ENCODE peak calls at places on chromosomes 7 and 10, in seven cellular contexts. One of them, this sample, is unnamed. For H3K4me1, the result is how much of the 10 kb centered on the place peaks cover.

GRCh38 chr10:133458710-133459453 is 5.1 kb downstream of the SCART1 start:
- DNase-seq in HCT116: no peak
- DNase-seq in right lobe of liver: no peak
- DNase-seq in cardiac muscle cell: no peak
- DNase-seq in CD8-positive, alpha-beta memory T cell: no peak
- DNase-seq in sigmoid colon: no peak
- DNase-seq in mammary epithelial cell: no peak
- DNase-seq in this sample: no peak

GRCh38 chr7:28348631-28349030 is 63.7 kb upstream of the CREB5 start:
- DNase-seq in HCT116: no peak
- DNase-seq in right lobe of liver: no peak
- DNase-seq in cardiac muscle cell: no peak
- DNase-seq in CD8-positive, alpha-beta memory T cell: no peak
- DNase-seq in sigmoid colon: no peak
- DNase-seq in mammary epithelial cell: no peak
- DNase-seq in this sample: peak

GRCh38 chr7:44292876-44293560 is 32.4 kb downstream of the CAMK2B start:
- DNase-seq in HCT116: no peak
- DNase-seq in right lobe of liver: peak
- DNase-seq in cardiac muscle cell: no peak
- DNase-seq in CD8-positive, alpha-beta memory T cell: no peak
- DNase-seq in sigmoid colon: peak
- DNase-seq in mammary epithelial cell: no peak
- DNase-seq in this sample: no peak

GRCh38 chr10:15791816-15792524 is 68.3 kb downstream of the MINDY3 start:
- DNase-seq in HCT116: no peak
- DNase-seq in right lobe of liver: no peak
- DNase-seq in cardiac muscle cell: peak
- DNase-seq in CD8-positive, alpha-beta memory T cell: no peak
- DNase-seq in sigmoid colon: peak
- DNase-seq in mammary epithelial cell: no peak
- DNase-seq in this sample: no peak

GRCh38 chr7:131306777-131307176 is 20.9 kb upstream of the MKLN1 start:
- DNase-seq in HCT116: no peak
- DNase-seq in right lobe of liver: no peak
- DNase-seq in cardiac muscle cell: no peak
- DNase-seq in CD8-positive, alpha-beta memory T cell: no peak
- DNase-seq in sigmoid colon: no peak
- DNase-seq in mammary epithelial cell: no peak
- DNase-seq in this sample: no peak

GRCh38 chr10:26430641-26431163 is 7.4 kb upstream of the APBB1IP start:
- DNase-seq in HCT116: no peak
- DNase-seq in right lobe of liver: no peak
- DNase-seq in cardiac muscle cell: no peak
- DNase-seq in CD8-positive, alpha-beta memory T cell: no peak
- DNase-seq in sigmoid colon: no peak
- DNase-seq in mammary epithelial cell: no peak
- DNase-seq in this sample: no peak

GRCh38 chr10:69179089-69179742 is 818 bp upstream of the SUPV3L1 start:
- DNase-seq in HCT116: no peak
- DNase-seq in right lobe of liver: no peak
- DNase-seq in cardiac muscle cell: no peak
- DNase-seq in CD8-positive, alpha-beta memory T cell: peak
- DNase-seq in sigmoid colon: no peak
- DNase-seq in mammary epithelial cell: no peak
- DNase-seq in this sample: no peak

GRCh38 chr10:79149662-79150443 is 81.1 kb downstream of the ZMIZ1 start:
- DNase-seq in HCT116: peak
- DNase-seq in right lobe of liver: peak
- DNase-seq in cardiac muscle cell: peak
- DNase-seq in CD8-positive, alpha-beta memory T cell: peak
- DNase-seq in sigmoid colon: peak
- DNase-seq in mammary epithelial cell: peak
- DNase-seq in this sample: peak

GRCh38 chr7:131502810-131503545 is 53.5 kb downstream of the PODXL start:
- DNase-seq in HCT116: no peak
- DNase-seq in right lobe of liver: peak
- DNase-seq in cardiac muscle cell: peak
- DNase-seq in CD8-positive, alpha-beta memory T cell: no peak
- DNase-seq in sigmoid colon: no peak
- DNase-seq in mammary epithelial cell: no peak
- DNase-seq in this sample: no peak

GRCh38 chr10:116944911-116945310 is 60.1 kb downstream of the SHTN1 start:
- DNase-seq in HCT116: no peak
- DNase-seq in right lobe of liver: no peak
- DNase-seq in cardiac muscle cell: no peak
- DNase-seq in CD8-positive, alpha-beta memory T cell: no peak
- DNase-seq in sigmoid colon: no peak
- DNase-seq in mammary epithelial cell: no peak
- DNase-seq in this sample: no peak

GRCh38 chr10:23200997-23201652 is 9.0 kb downstream of the PTF1A start:
- DNase-seq in HCT116: no peak
- DNase-seq in right lobe of liver: no peak
- DNase-seq in cardiac muscle cell: no peak
- DNase-seq in CD8-positive, alpha-beta memory T cell: no peak
- DNase-seq in sigmoid colon: no peak
- DNase-seq in mammary epithelial cell: no peak
- DNase-seq in this sample: no peak

GRCh38 chr10:71421075-71421434 is 24.3 kb downstream of the CDH23 start:
- DNase-seq in HCT116: no peak
- DNase-seq in right lobe of liver: no peak
- DNase-seq in cardiac muscle cell: no peak
- DNase-seq in CD8-positive, alpha-beta memory T cell: no peak
- DNase-seq in sigmoid colon: no peak
- DNase-seq in mammary epithelial cell: no peak
- DNase-seq in this sample: no peak

GRCh38 chr10:133027480-133027879 is 60.2 kb upstream of the ADGRA1 start:
- DNase-seq in HCT116: no peak
- DNase-seq in right lobe of liver: no peak
- DNase-seq in cardiac muscle cell: no peak
- DNase-seq in CD8-positive, alpha-beta memory T cell: no peak
- DNase-seq in sigmoid colon: no peak
- DNase-seq in mammary epithelial cell: no peak
- DNase-seq in this sample: no peak

GRCh38 chr7:48426966-48427555 is 255.8 kb downstream of the ABCA13 start:
- DNase-seq in HCT116: no peak
- DNase-seq in right lobe of liver: no peak
- DNase-seq in cardiac muscle cell: no peak
- DNase-seq in CD8-positive, alpha-beta memory T cell: no peak
- DNase-seq in sigmoid colon: no peak
- DNase-seq in mammary epithelial cell: peak
- DNase-seq in this sample: peak

GRCh38 chr10:23202736-23203135 is 10.6 kb downstream of the PTF1A start:
- DNase-seq in HCT116: no peak
- DNase-seq in right lobe of liver: no peak
- DNase-seq in cardiac muscle cell: no peak
- DNase-seq in CD8-positive, alpha-beta memory T cell: no peak
- DNase-seq in sigmoid colon: no peak
- DNase-seq in mammary epithelial cell: no peak
- DNase-seq in this sample: no peak

GRCh38 chr7:130372813-130373212 is 7.5 kb upstream of the CPA1 start:
- DNase-seq in HCT116: no peak
- DNase-seq in right lobe of liver: no peak
- DNase-seq in cardiac muscle cell: no peak
- DNase-seq in CD8-positive, alpha-beta memory T cell: no peak
- DNase-seq in sigmoid colon: peak
- DNase-seq in mammary epithelial cell: no peak
- DNase-seq in this sample: no peak

GRCh38 chr7:148334959-148335577 is 255.5 kb upstream of the C7orf33 start:
- DNase-seq in HCT116: no peak
- DNase-seq in right lobe of liver: no peak
- DNase-seq in cardiac muscle cell: peak
- DNase-seq in CD8-positive, alpha-beta memory T cell: no peak
- DNase-seq in sigmoid colon: no peak
- DNase-seq in mammary epithelial cell: peak
- DNase-seq in this sample: peak

GRCh38 chr7:50676754-50677153 is 105.9 kb downstream of the GRB10 start:
- DNase-seq in HCT116: no peak
- DNase-seq in right lobe of liver: no peak
- DNase-seq in cardiac muscle cell: no peak
- DNase-seq in CD8-positive, alpha-beta memory T cell: no peak
- DNase-seq in sigmoid colon: no peak
- DNase-seq in mammary epithelial cell: no peak
- DNase-seq in this sample: no peak

GRCh38 chr10:126910798-126911197 is 5.6 kb downstream of the DOCK1 start:
- DNase-seq in HCT116: no peak
- DNase-seq in right lobe of liver: no peak
- DNase-seq in cardiac muscle cell: no peak
- DNase-seq in CD8-positive, alpha-beta memory T cell: no peak
- DNase-seq in sigmoid colon: no peak
- DNase-seq in mammary epithelial cell: no peak
- DNase-seq in this sample: no peak

GRCh38 chr10:22230331-22230833 is 12.6 kb upstream of the EBLN1 start:
- DNase-seq in HCT116: peak
- DNase-seq in right lobe of liver: no peak
- DNase-seq in cardiac muscle cell: peak
- DNase-seq in CD8-positive, alpha-beta memory T cell: no peak
- DNase-seq in sigmoid colon: no peak
- DNase-seq in mammary epithelial cell: peak
- DNase-seq in this sample: peak

DNA sequence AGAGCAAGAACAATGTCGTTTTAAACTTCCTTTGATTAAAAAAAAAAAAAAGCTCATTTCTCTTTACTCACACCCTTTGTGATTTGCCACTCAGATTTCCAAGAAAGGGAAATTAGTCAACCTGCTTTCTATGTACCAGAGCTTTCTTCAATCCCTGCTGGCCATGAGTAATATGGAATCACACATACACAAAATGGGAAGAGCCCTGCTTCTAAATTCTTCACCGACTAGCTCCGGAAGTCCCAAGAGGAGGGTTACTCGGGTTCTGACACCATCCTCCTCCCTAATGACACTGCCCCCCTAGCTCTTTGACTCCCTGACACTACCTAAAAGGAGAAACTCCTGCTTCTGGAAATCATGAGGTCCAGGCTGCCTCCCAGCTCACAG is 81.8 kb upstream of the SFMBT2 start:
- DNase-seq in HCT116: no peak
- DNase-seq in right lobe of liver: no peak
- DNase-seq in cardiac muscle cell: no peak
- DNase-seq in CD8-positive, alpha-beta memory T cell: no peak
- DNase-seq in sigmoid colon: no peak
- DNase-seq in mammary epithelial cell: no peak
- DNase-seq in this sample: no peak
- H3K27ac ChIP-seq in HCT116: no peak
- H3K27ac ChIP-seq in right lobe of liver: no peak
- H3K27ac ChIP-seq in cardiac muscle cell: no peak
- H3K27ac ChIP-seq in CD8-positive, alpha-beta memory T cell: no peak
- H3K27ac ChIP-seq in sigmoid colon: no peak
- H3K27ac ChIP-seq in mammary epithelial cell: no peak
- H3K27ac ChIP-seq in this sample: no peak

DNA sequence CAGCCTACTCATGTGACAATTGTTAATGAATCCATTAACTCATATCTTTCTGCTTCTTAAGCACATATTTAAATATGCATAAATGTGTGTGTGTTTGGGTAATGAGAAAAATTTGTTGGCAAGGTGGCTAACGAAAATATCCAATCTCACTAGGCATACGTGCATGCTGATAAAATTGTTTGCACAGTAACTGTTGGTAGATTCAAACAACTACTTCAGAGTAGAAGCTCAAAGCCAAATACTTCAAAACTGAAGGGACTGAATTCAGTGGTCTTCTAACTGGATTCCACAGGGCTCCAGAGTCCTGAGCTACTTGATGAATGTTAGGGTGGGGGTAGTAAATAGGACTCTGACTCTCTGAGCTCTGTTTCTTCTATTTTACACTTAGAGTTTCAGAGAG is 757.0 kb downstream of the GRM8 start:
- DNase-seq in HCT116: no peak
- DNase-seq in right lobe of liver: no peak
- DNase-seq in cardiac muscle cell: no peak
- DNase-seq in CD8-positive, alpha-beta memory T cell: no peak
- DNase-seq in sigmoid colon: no peak
- DNase-seq in mammary epithelial cell: no peak
- DNase-seq in this sample: no peak
- H3K4me3 ChIP-seq in HCT116: no peak
- H3K4me3 ChIP-seq in right lobe of liver: no peak
- H3K4me3 ChIP-seq in cardiac muscle cell: no peak
- H3K4me3 ChIP-seq in CD8-positive, alpha-beta memory T cell: no peak
- H3K4me3 ChIP-seq in sigmoid colon: no peak
- H3K4me3 ChIP-seq in mammary epithelial cell: no peak
- H3K4me3 ChIP-seq in this sample: no peak

DNA sequence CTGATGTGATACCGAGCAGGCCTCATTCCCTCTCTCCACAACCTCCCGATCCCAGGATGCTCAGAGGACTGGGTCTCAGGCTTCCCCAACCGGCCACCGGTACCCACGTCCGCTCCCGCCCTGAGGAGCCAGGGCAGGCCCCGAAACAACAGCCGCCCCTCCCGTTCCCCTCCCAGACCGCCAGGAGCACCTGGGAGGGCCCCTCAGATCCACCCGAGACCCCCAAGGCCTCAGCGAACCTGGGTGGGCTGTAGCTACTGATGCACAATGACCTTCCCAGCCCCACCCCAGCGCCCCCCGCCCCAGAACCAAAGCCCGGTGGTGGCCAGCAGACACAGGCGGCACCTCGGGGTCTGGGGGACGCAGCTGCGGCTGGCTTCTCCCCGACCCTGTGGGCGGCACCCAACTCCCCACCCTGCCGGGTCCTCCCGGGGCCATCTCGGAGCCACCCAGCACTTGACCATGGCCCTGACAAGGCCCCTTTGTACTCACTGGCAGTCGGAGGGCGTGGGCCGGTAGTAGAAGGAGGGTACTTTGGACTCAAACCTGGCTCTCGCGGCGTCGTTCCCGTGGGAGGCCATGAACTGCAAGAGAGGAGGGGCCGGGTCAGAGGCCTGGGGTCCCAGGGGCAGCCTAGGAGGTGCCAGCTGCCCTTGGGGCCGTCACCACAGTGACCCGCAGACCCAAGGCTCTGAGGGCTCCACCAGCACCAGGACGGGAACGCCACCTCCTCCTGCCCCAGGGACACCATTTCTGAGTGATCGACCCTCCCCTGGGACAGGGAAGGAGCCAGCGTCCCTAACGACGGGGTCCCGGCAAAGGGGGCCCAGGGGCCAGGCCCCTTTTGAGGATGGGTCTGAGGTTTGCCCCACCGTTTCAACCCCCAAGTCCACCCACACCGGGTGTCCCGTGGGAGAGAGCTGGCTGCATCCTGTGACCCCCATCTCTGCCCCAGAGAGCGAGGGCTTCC is 28.1 kb downstream of the ADAP1 start:
- DNase-seq in HCT116: no peak
- DNase-seq in right lobe of liver: peak
- DNase-seq in cardiac muscle cell: no peak
- DNase-seq in CD8-positive, alpha-beta memory T cell: no peak
- DNase-seq in sigmoid colon: peak
- DNase-seq in mammary epithelial cell: no peak
- DNase-seq in this sample: no peak
- H3K4me1 ChIP-seq in HCT116: under half
- H3K4me1 ChIP-seq in right lobe of liver: under half
- H3K4me1 ChIP-seq in cardiac muscle cell: under half
- H3K4me1 ChIP-seq in CD8-positive, alpha-beta memory T cell: under half
- H3K4me1 ChIP-seq in sigmoid colon: under half
- H3K4me1 ChIP-seq in mammary epithelial cell: under half
- H3K4me1 ChIP-seq in this sample: under half

DNA sequence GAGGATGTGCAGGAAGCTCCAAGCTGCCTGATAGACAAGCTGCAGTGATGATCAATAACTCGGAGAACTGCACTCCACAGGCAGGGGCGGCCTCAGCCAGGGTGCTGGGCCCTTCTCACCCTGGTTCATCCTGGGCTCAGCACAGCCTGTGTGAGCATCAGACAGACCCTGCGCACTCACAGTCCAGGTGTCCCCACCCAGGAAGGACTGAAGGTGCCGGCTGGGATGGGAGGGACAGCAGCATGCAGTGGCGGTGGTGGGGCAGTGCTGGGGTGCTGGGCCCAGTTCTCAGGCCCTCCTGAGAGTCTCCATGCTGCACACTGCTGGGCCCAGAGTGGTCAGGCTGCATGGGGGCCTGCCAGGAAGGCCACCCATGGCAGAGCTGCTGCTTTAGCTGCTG is 74.1 kb downstream of the ITIH5 start:
- DNase-seq in HCT116: no peak
- DNase-seq in right lobe of liver: no peak
- DNase-seq in cardiac muscle cell: no peak
- DNase-seq in CD8-positive, alpha-beta memory T cell: no peak
- DNase-seq in sigmoid colon: no peak
- DNase-seq in mammary epithelial cell: no peak
- DNase-seq in this sample: no peak
- H3K27ac ChIP-seq in HCT116: no peak
- H3K27ac ChIP-seq in right lobe of liver: no peak
- H3K27ac ChIP-seq in cardiac muscle cell: no peak
- H3K27ac ChIP-seq in CD8-positive, alpha-beta memory T cell: no peak
- H3K27ac ChIP-seq in sigmoid colon: peak
- H3K27ac ChIP-seq in mammary epithelial cell: no peak
- H3K27ac ChIP-seq in this sample: no peak